ENCODE peak calls at places on chromosomes 6 and 20, in six cellular contexts. D, M, I, N, B and Q are unnamed samples.
A peak's percentile ranks its signal among the peaks of the same experiment; 100 is the strongest.

GRCh38 chr6:12522347-12522746 is 194.2 kb upstream of the PHACTR1 start:
- DNase-seq in D (no peak), M (no peak), I (no peak), N (no peak), B (no peak), Q (no peak)

GRCh38 chr6:37021356-37022129 is 16.1 kb downstream of the FGD2 start:
- DNase-seq in D (no peak), M (no peak), I (no peak), N (peak; percentile 37), B (no peak), Q (no peak)

GRCh38 chr20:4817230-4817671 is 95.5 kb downstream of the PRND start:
- DNase-seq in D (peak; percentile 94), M (no peak), I (no peak), N (peak; percentile 35), B (no peak), Q (peak; percentile 18)

GRCh38 chr6:143615785-143616184 is 62.0 kb upstream of the PHACTR2 start:
- DNase-seq in D (no peak), M (no peak), I (no peak), N (no peak), B (no peak), Q (no peak)

GRCh38 chr6:14074723-14075503 is 42.7 kb upstream of the CD83 start:
- DNase-seq in D (no peak), M (no peak), I (peak; percentile 19), N (no peak), B (no peak), Q (no peak)

GRCh38 chr6:141677598-141678211 is 455.0 kb upstream of the GJE1 start:
- DNase-seq in D (no peak), M (no peak), I (peak; percentile 4), N (peak; percentile 43), B (no peak), Q (no peak)

GRCh38 chr20:13336308-13337089 is 115.4 kb downstream of the ISM1 start:
- DNase-seq in D (peak; percentile 84), M (no peak), I (no peak), N (peak; percentile 87), B (no peak), Q (no peak)

GRCh38 chr20:34891166-34892062 is 15.0 kb downstream of the ACSS2 start:
- DNase-seq in D (no peak), M (no peak), I (no peak), N (no peak), B (no peak), Q (no peak)

GRCh38 chr6:42790549-42791181 is 8.8 kb downstream of the BICRAL start:
- DNase-seq in D (no peak), M (no peak), I (no peak), N (no peak), B (no peak), Q (no peak)

GRCh38 chr20:3768342-3769130 is 983 bp upstream of the ADISSP start:
- DNase-seq in D (peak; percentile 89), M (peak; percentile 94), I (peak; percentile 91), N (peak; percentile 83), B (no peak), Q (peak; percentile 63)

GRCh38 chr20:52529856-52530255 is 338.3 kb upstream of the ZFP64 start:
- DNase-seq in D (no peak), M (no peak), I (no peak), N (no peak), B (no peak), Q (no peak)

GRCh38 chr20:10219993-10220750 is 1.5 kb downstream of the SNAP25 start:
- DNase-seq in D (no peak), M (no peak), I (no peak), N (no peak), B (no peak), Q (no peak)

GRCh38 chr6:26157150-26157837 is 70.1 kb downstream of the HFE start:
- DNase-seq in D (peak; percentile 30), M (peak; percentile 75), I (peak; percentile 50), N (no peak), B (no peak), Q (peak; percentile 60)

GRCh38 chr6:14658909-14659561 is 541.5 kb downstream of the CD83 start:
- DNase-seq in D (no peak), M (no peak), I (no peak), N (no peak), B (no peak), Q (no peak)

GRCh38 chr20:54161008-54161820 is 12.6 kb downstream of the CYP24A1 start:
- DNase-seq in D (no peak), M (no peak), I (no peak), N (no peak), B (no peak), Q (no peak)

GRCh38 chr6:44131880-44132279 is 4.5 kb downstream of the TMEM63B start:
- DNase-seq in D (no peak), M (no peak), I (no peak), N (no peak), B (no peak), Q (no peak)

GRCh38 chr6:106728296-106728870 is 99.0 kb downstream of the QRSL1 start:
- DNase-seq in D (no peak), M (no peak), I (no peak), N (no peak), B (no peak), Q (no peak)

GRCh38 chr20:24522452-24523330 is 53.3 kb downstream of the SYNDIG1 start:
- DNase-seq in D (no peak), M (peak; percentile 32), I (no peak), N (no peak), B (no peak), Q (no peak)

GRCh38 chr6:7041511-7042026 is 66.2 kb upstream of the RREB1 start:
- DNase-seq in D (no peak), M (no peak), I (no peak), N (no peak), B (no peak), Q (peak; percentile 76)

GRCh38 chr6:7033202-7033601 is 74.6 kb upstream of the RREB1 start:
- DNase-seq in D (no peak), M (no peak), I (no peak), N (no peak), B (no peak), Q (no peak)

GRCh38 chr6:7034055-7034454 is 73.7 kb upstream of the RREB1 start:
- DNase-seq in D (no peak), M (no peak), I (no peak), N (no peak), B (no peak), Q (no peak)

GRCh38 chr6:7035837-7036249 is 71.9 kb upstream of the RREB1 start:
- DNase-seq in D (no peak), M (no peak), I (no peak), N (no peak), B (no peak), Q (peak; percentile 22)
- TF ChIP-seq CHD2 in D (no peak), M (no peak), I (no peak), N (no peak), B (no peak), Q (no peak)

DNA sequence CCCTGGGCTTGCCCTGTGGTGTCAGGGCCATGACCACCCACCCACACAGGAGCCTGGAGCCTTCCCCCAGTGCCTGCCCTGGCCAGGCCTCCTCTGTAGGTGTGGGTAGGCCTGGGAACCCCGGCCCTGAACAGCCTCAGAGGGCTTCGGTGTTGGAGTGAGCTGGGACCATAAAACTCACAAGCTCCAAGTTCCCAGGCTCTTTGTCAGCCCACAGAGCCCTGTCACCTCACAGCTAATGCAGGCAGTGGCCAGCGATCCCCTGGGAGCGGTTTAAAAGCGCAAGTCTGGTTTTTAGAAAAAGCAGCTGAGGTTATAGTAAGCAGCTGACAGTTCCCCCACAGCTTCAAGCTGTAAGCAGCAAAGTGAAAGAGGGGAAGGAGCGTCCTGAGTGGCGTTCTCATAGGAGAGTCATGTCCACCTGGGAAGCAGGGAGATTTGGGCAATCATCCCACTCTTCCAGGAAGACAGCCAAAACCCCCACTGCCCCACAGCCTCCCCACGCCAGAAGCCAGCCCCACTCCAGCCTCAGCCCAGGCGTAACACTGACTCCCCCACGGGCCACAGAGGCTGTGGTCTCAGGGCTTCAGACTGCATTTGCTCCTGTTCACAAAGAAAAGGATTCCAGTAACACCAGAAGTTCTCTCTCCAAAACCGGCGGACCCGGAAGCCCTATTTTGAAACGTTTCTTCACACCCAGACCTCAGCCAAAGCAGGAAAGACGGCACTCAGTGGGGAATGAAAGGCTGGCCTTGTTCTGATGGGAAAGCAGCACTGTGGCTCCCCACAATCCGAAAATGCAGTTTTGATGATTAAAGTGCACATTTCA is 34.3 kb upstream of the FOXC1 start:
- DNase-seq in D (no peak), M (no peak), I (no peak), N (peak; percentile 23), B (peak; percentile 67), Q (no peak)
- TF ChIP-seq CHD2 in D (no peak), M (no peak), I (no peak), N (no peak), B (no peak), Q (no peak)

DNA sequence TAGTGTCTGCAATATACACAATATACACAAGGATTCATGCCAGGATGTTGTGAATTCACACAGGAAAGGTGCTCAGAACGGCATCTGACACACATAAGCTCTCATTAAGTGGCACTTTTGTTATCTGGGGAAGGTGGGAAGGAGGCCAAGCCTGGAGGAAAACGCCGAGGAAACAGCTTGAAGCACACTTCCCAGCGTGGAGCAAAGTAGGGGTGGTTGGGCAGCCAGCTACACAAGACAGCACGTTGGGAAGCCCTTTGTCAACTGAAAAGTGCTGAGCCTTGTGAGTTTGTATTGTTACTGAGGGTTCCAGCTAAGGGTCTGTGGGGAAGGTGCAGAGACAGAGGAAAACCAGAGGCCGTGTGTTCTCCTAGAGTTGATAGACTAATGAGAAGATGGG is 181.0 kb downstream of the ZMYND8 start:
- DNase-seq in D (no peak), M (no peak), I (no peak), N (no peak), B (no peak), Q (no peak)
- TF ChIP-seq CHD2 in D (no peak), M (no peak), I (no peak), N (no peak), B (no peak), Q (no peak)

GRCh38 chr6:20539387-20539786 is 5.1 kb downstream of the CDKAL1 start:
- DNase-seq in D (no peak), M (no peak), I (no peak), N (no peak), B (no peak), Q (no peak)

GRCh38 chr6:20538131-20538662 is 3.9 kb downstream of the CDKAL1 start:
- DNase-seq in D (no peak), M (no peak), I (no peak), N (no peak), B (no peak), Q (no peak)

GRCh38 chr6:20541387-20541786 is 7.1 kb downstream of the CDKAL1 start:
- DNase-seq in D (no peak), M (no peak), I (no peak), N (no peak), B (no peak), Q (no peak)

GRCh38 chr6:20540683-20541082 is 6.4 kb downstream of the CDKAL1 start:
- DNase-seq in D (no peak), M (no peak), I (no peak), N (peak; percentile 72), B (no peak), Q (no peak)

DNA sequence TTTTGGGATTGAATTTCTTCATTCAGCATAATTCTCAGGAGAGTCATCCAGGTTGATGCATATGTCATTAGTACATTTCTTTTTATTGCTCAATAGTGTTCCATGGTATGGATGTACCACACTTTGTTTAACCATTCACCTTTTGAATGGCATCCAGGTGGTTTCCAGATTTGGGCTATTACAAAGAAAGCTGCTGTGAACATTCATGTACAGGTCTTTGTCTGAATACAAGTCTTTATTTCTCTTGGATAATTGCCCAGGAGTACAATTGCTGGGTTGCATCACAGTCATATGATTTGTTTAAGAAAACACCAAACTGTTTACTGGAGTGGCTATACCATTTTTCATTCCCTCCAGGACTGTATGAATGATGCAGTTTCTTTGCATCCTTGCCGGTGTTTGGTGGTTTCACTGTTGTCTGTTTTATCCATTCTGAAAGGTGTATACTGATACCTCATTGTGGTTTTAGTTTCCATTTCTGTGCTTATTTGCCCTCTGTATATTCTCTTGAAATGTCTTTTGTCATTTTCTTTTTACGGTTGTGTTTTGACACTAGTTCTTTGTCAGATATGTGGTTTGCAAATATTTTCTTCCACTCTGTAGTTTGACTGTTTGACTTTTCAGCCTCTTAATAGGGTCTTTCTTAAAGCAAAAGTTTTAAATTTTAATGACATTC is 8.8 kb downstream of the CDKAL1 start:
- DNase-seq in D (no peak), M (no peak), I (no peak), N (peak; percentile 76), B (peak; percentile 85), Q (no peak)
- TF ChIP-seq CHD2 in D (no peak), M (no peak), I (no peak), N (no peak), B (peak; percentile 78), Q (no peak)